ENCODE peak calls at places on chromosomes 12 and 14, in eight cellular contexts. J is stimulated activated CD4-positive, alpha-beta T cell treated with anti-CD3 and anti-CD28 coated beads, Interleukin-4, amount 100 ng/mL, for 4 hours; G is gastrocnemius medialis; T is AG04450; K is NCI-H1092 treated with DMSO at 0.1 percent for 48 hours; V is GDM1; B is astrocyte of the spinal cord; M is amygdala. D is an unnamed sample.

GRCh38 chr14:69873877-69874780 is 5.1 kb upstream of the SMOC1 start:
- DNase-seq in V (no peak), K (no peak), M (no peak), J (no peak), T (no peak), B (peak), G (no peak), D (peak)

GRCh38 chr12:724194-724855 is 28.1 kb upstream of the WNK1 start:
- DNase-seq in V (peak), J (no peak), K (no peak), M (no peak), G (no peak), B (peak), T (no peak), D (peak)

GRCh38 chr12:116885496-116885895 is 4.3 kb upstream of the HRK start:
- DNase-seq in G (no peak), V (no peak), J (no peak), B (no peak), M (no peak), T (no peak), K (no peak), D (no peak)

GRCh38 chr14:24323341-24323740 is 11.5 kb downstream of the ADCY4 start:
- DNase-seq in M (no peak), J (no peak), V (no peak), T (no peak), G (no peak), B (no peak), K (no peak), D (no peak)

GRCh38 chr12:67019070-67019469 is 250.1 kb upstream of the CAND1 start:
- DNase-seq in G (no peak), K (peak), V (no peak), M (no peak), J (no peak), T (no peak), B (peak), D (no peak)

GRCh38 chr14:85471156-85471555 is 58.8 kb upstream of the FLRT2 start:
- DNase-seq in K (no peak), T (no peak), B (peak), V (no peak), G (no peak), J (no peak), M (no peak), D (no peak)

GRCh38 chr12:41645624-41646023 is 457.5 kb downstream of the PDZRN4 start:
- DNase-seq in K (no peak), V (no peak), G (no peak), J (no peak), T (no peak), B (no peak), M (no peak), D (no peak)

GRCh38 chr14:99236386-99237133 is 35.4 kb downstream of the BCL11B start:
- DNase-seq in B (no peak), T (no peak), M (no peak), J (no peak), G (no peak), V (no peak), K (no peak), D (no peak)

GRCh38 chr12:754238-754816 is 1.9 kb downstream of the WNK1 start:
- DNase-seq in J (no peak), G (peak), M (peak), T (no peak), B (peak), K (no peak), V (no peak), D (peak)

GRCh38 chr12:57899010-57899662 is 42.2 kb upstream of the ATP23 start:
- DNase-seq in K (peak), T (peak), B (peak), J (peak), M (no peak), V (no peak), G (peak), D (peak)